ENCODE peak calls at places on chromosome 3, in ten cellular contexts. One of them, this sample, is unnamed.

GRCh38 chr3:76181213-76181612 is 395.9 kb upstream of the ZNF717 start:
- DNase-seq in activated CD8-positive, alpha-beta memory T cell treated with anti-CD3 and anti-CD28 coated beads, Interleukin-2, amount 10 ng/mL, durations not matched to agents 7 days and 5 days: no peak
- DNase-seq in osteocyte: no peak
- DNase-seq in astrocyte: no peak
- DNase-seq in non-pigmented ciliary epithelial cell: no peak
- DNase-seq in nephron progenitor cell: no peak
- DNase-seq in NCI-H2081: no peak
- DNase-seq in B cell: no peak
- DNase-seq in Right ventricle myocardium superior: no peak
- DNase-seq in mesenchymal stem cell: no peak
- DNase-seq in this sample: no peak

GRCh38 chr3:192022412-192022811 is 561.4 kb downstream of the PYDC2 start:
- DNase-seq in activated CD8-positive, alpha-beta memory T cell treated with anti-CD3 and anti-CD28 coated beads, Interleukin-2, amount 10 ng/mL, durations not matched to agents 7 days and 5 days: no peak
- DNase-seq in osteocyte: no peak
- DNase-seq in astrocyte: peak; percentile 87
- DNase-seq in non-pigmented ciliary epithelial cell: peak; percentile 23
- DNase-seq in nephron progenitor cell: no peak
- DNase-seq in NCI-H2081: no peak
- DNase-seq in B cell: no peak
- DNase-seq in Right ventricle myocardium superior: no peak
- DNase-seq in mesenchymal stem cell: no peak
- DNase-seq in this sample: no peak

GRCh38 chr3:129439381-129439816 is 349 bp downstream of the MBD4 start:
- DNase-seq in activated CD8-positive, alpha-beta memory T cell treated with anti-CD3 and anti-CD28 coated beads, Interleukin-2, amount 10 ng/mL, durations not matched to agents 7 days and 5 days: peak; percentile 72
- DNase-seq in osteocyte: no peak
- DNase-seq in astrocyte: no peak
- DNase-seq in non-pigmented ciliary epithelial cell: no peak
- DNase-seq in nephron progenitor cell: peak; percentile 37
- DNase-seq in NCI-H2081: peak; percentile 55
- DNase-seq in B cell: peak; percentile 68
- DNase-seq in Right ventricle myocardium superior: peak; percentile 53
- DNase-seq in mesenchymal stem cell: peak; percentile 46
- DNase-seq in this sample: no peak

GRCh38 chr3:76438971-76439370 is 600.9 kb upstream of the ROBO2 start:
- DNase-seq in activated CD8-positive, alpha-beta memory T cell treated with anti-CD3 and anti-CD28 coated beads, Interleukin-2, amount 10 ng/mL, durations not matched to agents 7 days and 5 days: no peak
- DNase-seq in osteocyte: no peak
- DNase-seq in astrocyte: peak; percentile 37
- DNase-seq in non-pigmented ciliary epithelial cell: no peak
- DNase-seq in nephron progenitor cell: no peak
- DNase-seq in NCI-H2081: no peak
- DNase-seq in B cell: no peak
- DNase-seq in Right ventricle myocardium superior: no peak
- DNase-seq in mesenchymal stem cell: peak; percentile 42
- DNase-seq in this sample: no peak

GRCh38 chr3:47838503-47838902 is 35.6 kb downstream of the DHX30 start:
- DNase-seq in activated CD8-positive, alpha-beta memory T cell treated with anti-CD3 and anti-CD28 coated beads, Interleukin-2, amount 10 ng/mL, durations not matched to agents 7 days and 5 days: no peak
- DNase-seq in osteocyte: no peak
- DNase-seq in astrocyte: no peak
- DNase-seq in non-pigmented ciliary epithelial cell: no peak
- DNase-seq in nephron progenitor cell: no peak
- DNase-seq in NCI-H2081: no peak
- DNase-seq in B cell: no peak
- DNase-seq in Right ventricle myocardium superior: no peak
- DNase-seq in mesenchymal stem cell: no peak
- DNase-seq in this sample: no peak

GRCh38 chr3:79937567-79937966 is 169.8 kb upstream of the ROBO1 start:
- DNase-seq in activated CD8-positive, alpha-beta memory T cell treated with anti-CD3 and anti-CD28 coated beads, Interleukin-2, amount 10 ng/mL, durations not matched to agents 7 days and 5 days: no peak
- DNase-seq in osteocyte: no peak
- DNase-seq in astrocyte: peak; percentile 61
- DNase-seq in non-pigmented ciliary epithelial cell: peak; percentile 15
- DNase-seq in nephron progenitor cell: no peak
- DNase-seq in NCI-H2081: no peak
- DNase-seq in B cell: no peak
- DNase-seq in Right ventricle myocardium superior: no peak
- DNase-seq in mesenchymal stem cell: no peak
- DNase-seq in this sample: no peak

GRCh38 chr3:43852066-43852465 is 161.3 kb downstream of the ABHD5 start:
- DNase-seq in activated CD8-positive, alpha-beta memory T cell treated with anti-CD3 and anti-CD28 coated beads, Interleukin-2, amount 10 ng/mL, durations not matched to agents 7 days and 5 days: no peak
- DNase-seq in osteocyte: no peak
- DNase-seq in astrocyte: peak; percentile 50
- DNase-seq in non-pigmented ciliary epithelial cell: no peak
- DNase-seq in nephron progenitor cell: no peak
- DNase-seq in NCI-H2081: no peak
- DNase-seq in B cell: no peak
- DNase-seq in Right ventricle myocardium superior: no peak
- DNase-seq in mesenchymal stem cell: no peak
- DNase-seq in this sample: no peak

GRCh38 chr3:76841750-76842149 is 198.1 kb upstream of the ROBO2 start:
- DNase-seq in activated CD8-positive, alpha-beta memory T cell treated with anti-CD3 and anti-CD28 coated beads, Interleukin-2, amount 10 ng/mL, durations not matched to agents 7 days and 5 days: no peak
- DNase-seq in osteocyte: no peak
- DNase-seq in astrocyte: no peak
- DNase-seq in non-pigmented ciliary epithelial cell: no peak
- DNase-seq in nephron progenitor cell: no peak
- DNase-seq in NCI-H2081: no peak
- DNase-seq in B cell: no peak
- DNase-seq in Right ventricle myocardium superior: no peak
- DNase-seq in mesenchymal stem cell: peak; percentile 67
- DNase-seq in this sample: no peak

GRCh38 chr3:141336672-141337522 is 31.4 kb upstream of the ZBTB38 start:
- DNase-seq in activated CD8-positive, alpha-beta memory T cell treated with anti-CD3 and anti-CD28 coated beads, Interleukin-2, amount 10 ng/mL, durations not matched to agents 7 days and 5 days: no peak
- DNase-seq in osteocyte: no peak
- DNase-seq in astrocyte: peak; percentile 89
- DNase-seq in non-pigmented ciliary epithelial cell: peak; percentile 67
- DNase-seq in nephron progenitor cell: no peak
- DNase-seq in NCI-H2081: no peak
- DNase-seq in B cell: peak; percentile 55
- DNase-seq in Right ventricle myocardium superior: no peak
- DNase-seq in mesenchymal stem cell: peak; percentile 85
- DNase-seq in this sample: no peak

GRCh38 chr3:40780801-40781406 is 256.1 kb downstream of the ZNF621 start:
- DNase-seq in activated CD8-positive, alpha-beta memory T cell treated with anti-CD3 and anti-CD28 coated beads, Interleukin-2, amount 10 ng/mL, durations not matched to agents 7 days and 5 days: no peak
- DNase-seq in osteocyte: no peak
- DNase-seq in astrocyte: peak; percentile 60
- DNase-seq in non-pigmented ciliary epithelial cell: no peak
- DNase-seq in nephron progenitor cell: peak; percentile 46
- DNase-seq in NCI-H2081: no peak
- DNase-seq in B cell: no peak
- DNase-seq in Right ventricle myocardium superior: peak; percentile 67
- DNase-seq in mesenchymal stem cell: no peak
- DNase-seq in this sample: no peak

GRCh38 chr3:191356586-191357439 is 26.5 kb upstream of the UTS2B start:
- DNase-seq in activated CD8-positive, alpha-beta memory T cell treated with anti-CD3 and anti-CD28 coated beads, Interleukin-2, amount 10 ng/mL, durations not matched to agents 7 days and 5 days: no peak
- DNase-seq in osteocyte: no peak
- DNase-seq in astrocyte: peak; percentile 87
- DNase-seq in non-pigmented ciliary epithelial cell: no peak
- DNase-seq in nephron progenitor cell: no peak
- DNase-seq in NCI-H2081: no peak
- DNase-seq in B cell: no peak
- DNase-seq in Right ventricle myocardium superior: peak; percentile 55
- DNase-seq in mesenchymal stem cell: peak; percentile 75
- DNase-seq in this sample: peak; percentile 72

This sample was measured in RWPE2.